ENCODE peak calls at places on chromosomes 2 and 18, in five cellular contexts. W, E, P, N and Y are unnamed samples.

GRCh38 chr2:57368190-57368589 is 678.4 kb upstream of the VRK2 start:
- DNase-seq in W (no peak), E (no peak), P (no peak), N (no peak), Y (no peak)

GRCh38 chr18:63016270-63016669 is 300.9 kb downstream of the PHLPP1 start:
- DNase-seq in W (peak; percentile 48), E (peak; percentile 32), P (peak; percentile 36), N (peak; percentile 82), Y (no peak)

GRCh38 chr18:13684546-13684945 is 41.8 kb downstream of the FAM210A start:
- DNase-seq in W (no peak), E (no peak), P (no peak), N (no peak), Y (no peak)

GRCh38 chr2:128466377-128467175 is 147.9 kb upstream of the HS6ST1 start:
- DNase-seq in W (no peak), E (no peak), P (no peak), N (no peak), Y (peak; percentile 95)

GRCh38 chr2:227033471-227034148 is 130.4 kb downstream of the COL4A4 start:
- DNase-seq in W (peak; percentile 28), E (peak; percentile 4), P (peak; percentile 43), N (peak; percentile 77), Y (no peak)

GRCh38 chr2:106972782-106973181 is 86.8 kb upstream of the ST6GAL2 start:
- DNase-seq in W (no peak), E (no peak), P (no peak), N (no peak), Y (no peak)

GRCh38 chr18:77059294-77059916 is 73.2 kb downstream of the MBP start:
- DNase-seq in W (peak; percentile 52), E (peak; percentile 67), P (peak; percentile 65), N (peak; percentile 67), Y (no peak)

GRCh38 chr2:60152226-60152833 is 401.1 kb downstream of the BCL11A start:
- DNase-seq in W (peak; percentile 51), E (peak; percentile 7), P (peak; percentile 26), N (no peak), Y (no peak)

GRCh38 chr2:231227309-231228162 is 29.1 kb downstream of the ARMC9 start:
- DNase-seq in W (peak; percentile 72), E (peak; percentile 56), P (peak; percentile 84), N (peak; percentile 85), Y (no peak)

GRCh38 chr18:49566217-49566616 is 4.4 kb downstream of the LIPG start:
- DNase-seq in W (no peak), E (no peak), P (no peak), N (no peak), Y (no peak)

GRCh38 chr2:240319855-240320560 is 115.5 kb upstream of the GPC1 start:
- DNase-seq in W (no peak), E (peak; percentile 23), P (no peak), N (peak; percentile 15), Y (no peak)

GRCh38 chr2:190835303-190835930 is 45.2 kb upstream of the GLS start:
- DNase-seq in W (no peak), E (no peak), P (no peak), N (peak; percentile 12), Y (no peak)

GRCh38 chr2:19021100-19021476 is 337.3 kb downstream of the OSR1 start:
- DNase-seq in W (no peak), E (peak; percentile 7), P (peak; percentile 84), N (no peak), Y (no peak)

DNA sequence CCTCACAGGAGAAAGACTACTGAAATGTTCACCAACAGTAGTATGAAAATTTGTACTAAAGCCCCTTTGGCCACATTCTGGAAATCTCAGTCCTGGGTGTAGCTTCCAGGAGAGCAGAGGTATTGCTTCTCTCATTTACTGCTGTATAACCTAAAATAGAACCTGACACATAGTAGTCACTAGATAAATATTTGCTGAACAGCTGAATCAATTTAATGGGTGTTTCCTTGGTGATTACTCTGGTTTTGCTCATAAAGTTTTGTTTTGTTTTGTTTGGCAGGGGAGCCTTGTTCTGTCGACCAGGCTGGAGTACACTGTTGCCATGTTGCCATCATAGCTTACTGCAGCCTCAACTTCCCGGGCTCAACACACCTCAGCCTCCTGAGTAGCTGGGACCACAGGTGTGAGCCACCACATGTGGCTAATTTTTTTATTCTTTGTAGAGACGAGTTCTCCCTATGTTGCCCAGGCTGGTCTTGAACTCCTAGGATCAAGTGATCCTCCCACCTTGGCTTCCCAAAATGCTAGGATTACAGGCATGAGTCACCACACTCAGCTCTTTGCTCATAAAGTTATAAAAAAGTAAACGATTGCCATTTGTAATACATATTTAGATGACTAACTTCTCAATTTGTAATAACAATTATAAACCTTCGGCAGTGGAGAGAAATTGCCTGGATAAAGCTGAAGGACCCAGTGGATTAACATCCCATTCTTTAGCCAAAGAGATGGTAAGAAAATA is 11.5 kb upstream of the PARD3B start:
- DNase-seq in W (no peak), E (no peak), P (no peak), N (no peak), Y (no peak)
- H3K27ac ChIP-seq in W (no peak overlapping the region), E (no peak overlapping the region), P (no peak overlapping the region), N (no peak overlapping the region), Y (no peak overlapping the region)

GRCh38 chr2:15388406-15389325 is 172.5 kb downstream of the NBAS start:
- DNase-seq in W (no peak), E (no peak), P (peak; percentile 5), N (no peak), Y (no peak)

GRCh38 chr2:15389326-15389700 is 171.8 kb downstream of the NBAS start:
- DNase-seq in W (no peak), E (no peak), P (no peak), N (no peak), Y (no peak)

GRCh38 chr2:15391771-15392170 is 169.4 kb downstream of the NBAS start:
- DNase-seq in W (no peak), E (no peak), P (no peak), N (no peak), Y (no peak)
- TF ChIP-seq POLR2AphosphoS5 in W (no peak), E (no peak), P (no peak), N (no peak), Y (no peak)

GRCh38 chr18:24271381-24272331 is 126.0 kb downstream of the OSBPL1A start:
- DNase-seq in W (no peak), E (peak; percentile 49), P (peak; percentile 4), N (peak; percentile 89), Y (no peak)

GRCh38 chr18:24273596-24273995 is 124.0 kb downstream of the OSBPL1A start:
- DNase-seq in W (no peak), E (no peak), P (no peak), N (no peak), Y (no peak)

GRCh38 chr18:24268784-24269550 is 128.7 kb downstream of the OSBPL1A start:
- DNase-seq in W (no peak), E (no peak), P (no peak), N (no peak), Y (no peak)

GRCh38 chr18:24270358-24270936 is 127.2 kb downstream of the OSBPL1A start:
- DNase-seq in W (no peak), E (no peak), P (no peak), N (no peak), Y (no peak)

GRCh38 chr18:24270937-24271380 is 126.7 kb downstream of the OSBPL1A start:
- DNase-seq in W (no peak), E (no peak), P (no peak), N (no peak), Y (no peak)
- H3K27ac ChIP-seq in W (no peak overlapping the region), E (peak overlapping the region; percentile 85), P (no peak overlapping the region), N (peak overlapping the region; percentile 28), Y (peak overlapping the region; percentile 94)

DNA sequence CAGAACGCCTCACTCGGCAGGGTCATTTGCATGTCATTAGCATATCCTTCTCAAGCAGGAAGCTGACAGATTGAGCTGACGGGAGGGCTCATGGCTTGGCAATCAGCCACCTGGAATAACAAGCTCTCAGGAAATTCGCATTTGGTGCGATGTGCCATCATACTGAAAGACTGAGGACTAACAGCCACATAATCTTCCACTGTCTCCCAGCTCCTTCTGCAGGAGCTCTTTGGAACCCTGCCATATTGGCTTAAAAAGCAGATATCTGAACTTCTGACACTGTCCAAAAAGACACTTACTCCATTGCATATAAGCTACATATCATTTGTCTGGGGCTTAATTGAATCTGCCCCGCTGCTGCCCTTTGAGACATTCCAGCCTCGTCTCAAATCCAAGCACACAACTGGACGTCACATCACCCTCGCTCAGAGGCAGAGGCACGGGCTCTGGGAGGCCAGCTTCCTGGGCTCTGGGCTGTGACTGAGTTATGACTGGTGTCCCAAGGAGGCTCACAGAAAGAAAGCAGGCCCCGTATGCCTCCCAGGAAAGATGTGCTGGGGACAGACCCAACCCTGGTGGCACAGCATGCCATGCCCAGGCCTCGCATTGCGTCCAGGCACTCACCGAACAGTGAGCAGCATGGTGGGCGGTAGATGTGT is 228.1 kb downstream of the ATAD2B start:
- DNase-seq in W (no peak), E (no peak), P (no peak), N (peak; percentile 83), Y (no peak)
- TF ChIP-seq POLR2AphosphoS5 in W (no peak), E (no peak), P (no peak), N (no peak), Y (no peak)

GRCh38 chr2:101403745-101404144 is 16.4 kb upstream of the CREG2 start:
- DNase-seq in W (no peak), E (no peak), P (no peak), N (no peak), Y (no peak)
- H3K27ac ChIP-seq in W (no peak overlapping the region), E (no peak overlapping the region), P (no peak overlapping the region), N (no peak overlapping the region), Y (no peak overlapping the region)

DNA sequence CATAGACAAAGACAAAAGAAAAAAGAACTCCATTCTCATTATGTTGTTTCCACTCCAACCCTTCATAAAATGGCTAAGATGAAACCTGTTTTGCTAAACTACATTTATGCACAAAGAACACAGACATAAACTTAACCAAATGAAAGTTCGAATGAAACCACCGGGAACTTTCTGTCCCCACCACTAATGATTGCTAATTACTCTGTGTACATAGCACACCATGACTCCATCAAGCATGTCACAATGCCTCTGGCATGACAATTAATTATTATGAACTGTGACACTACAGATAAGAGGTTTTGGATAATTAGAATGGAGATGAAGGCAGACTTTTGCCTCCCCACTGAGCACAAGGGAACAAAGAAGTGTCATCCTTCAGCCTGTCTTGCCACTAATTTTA is 1.5 kb downstream of the DAPL1 start:
- DNase-seq in W (no peak), E (no peak), P (no peak), N (no peak), Y (no peak)
- TF ChIP-seq POLR2AphosphoS5 in W (no peak), E (no peak), P (no peak), N (no peak), Y (no peak)

DNA sequence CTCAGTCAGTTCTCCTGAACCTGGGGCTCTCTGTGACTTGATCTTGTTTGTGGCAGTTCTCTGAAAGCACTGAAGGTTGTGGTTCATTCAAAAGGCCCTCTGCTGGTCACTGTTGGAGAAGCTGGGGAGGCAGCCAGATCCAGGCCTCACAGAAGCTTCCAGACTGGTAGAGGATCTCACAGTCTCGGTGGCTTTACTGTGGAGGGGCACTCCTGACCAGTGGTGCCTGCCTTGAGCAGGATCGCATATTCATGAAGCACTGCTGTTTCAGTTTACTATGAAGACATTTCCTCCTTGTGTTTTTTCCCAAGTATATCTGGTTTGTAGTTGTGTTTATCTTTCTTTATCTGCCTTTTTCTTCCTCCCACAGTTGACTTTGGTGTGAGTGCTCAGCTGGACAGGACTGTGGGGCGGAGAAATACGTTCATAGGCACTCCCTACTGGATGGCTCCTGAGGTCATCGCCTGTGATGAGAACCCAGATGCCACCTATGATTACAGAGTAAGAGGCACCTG is 133.9 kb downstream of the MAP4K4 start:
- DNase-seq in W (peak; percentile 52), E (peak; percentile 26), P (peak; percentile 77), N (peak; percentile 54), Y (no peak)
- H3K27ac ChIP-seq in W (no peak overlapping the region), E (peak overlapping the region; percentile 28), P (peak overlapping the region; percentile 3), N (peak overlapping the region; percentile 65), Y (peak overlapping the region; percentile 76)